ENCODE peak calls at places on chromosomes 3 and 15, in eight cellular contexts. H, U, A, I, M, K, Z and J are unnamed samples.
A peak's percentile ranks its signal among the peaks of the same experiment; 100 is the strongest.

GRCh38 chr3:34229871-34230270 is 431.4 kb downstream of the PDCD6IP start:
- DNase-seq in U (no peak), I (no peak), H (no peak), A (no peak), K (no peak), M (no peak), Z (no peak), J (no peak)

GRCh38 chr15:90011705-90012104 is 10.6 kb downstream of the ZNF710 start:
- DNase-seq in H (no peak), I (no peak), U (no peak), Z (no peak), A (no peak), M (no peak), K (no peak), J (no peak)

GRCh38 chr3:134363381-134363755 is 10.9 kb downstream of the AMOTL2 start:
- DNase-seq in A (peak; percentile 59), U (no peak), K (no peak), H (no peak), M (peak; percentile 35), I (no peak), Z (no peak), J (no peak)

GRCh38 chr3:13194285-13195209 is 121.3 kb upstream of the IQSEC1 start:
- DNase-seq in M (peak; percentile 34), A (peak; percentile 45), U (no peak), I (no peak), K (no peak), H (no peak), Z (no peak), J (no peak)

GRCh38 chr3:102307442-102307841 is 127.4 kb upstream of the ZPLD1 start:
- DNase-seq in A (peak; percentile 4), M (no peak), H (no peak), K (no peak), U (no peak), Z (no peak), I (no peak), J (no peak)

GRCh38 chr3:101762041-101762646 is 16.9 kb upstream of the NXPE3 start:
- DNase-seq in A (peak; percentile 21), H (no peak), K (no peak), I (no peak), Z (no peak), M (no peak), U (peak; percentile 30), J (no peak)

GRCh38 chr3:162391301-162391700 is 894.7 kb downstream of the OTOL1 start:
- DNase-seq in K (peak; percentile 74), Z (peak; percentile 56), M (no peak), H (no peak), A (peak; percentile 69), I (no peak), U (peak; percentile 80), J (no peak)

GRCh38 chr3:42501321-42501680 is 1.1 kb upstream of the VIPR1 start:
- DNase-seq in U (no peak), A (no peak), I (peak; percentile 15), H (no peak), K (no peak), M (peak; percentile 52), Z (no peak), J (no peak)

GRCh38 chr3:45446706-45447105 is 58.3 kb downstream of the LARS2 start:
- DNase-seq in I (no peak), Z (no peak), U (peak; percentile 45), A (peak; percentile 25), H (no peak), K (no peak), M (no peak), J (no peak)

GRCh38 chr3:40980467-40980866 is 218.8 kb upstream of the CTNNB1 start:
- DNase-seq in K (no peak), H (no peak), I (no peak), A (no peak), Z (no peak), U (no peak), M (no peak), J (no peak)

GRCh38 chr15:57340673-57341259 is 35.5 kb upstream of the CGNL1 start:
- DNase-seq in K (peak; percentile 56), A (peak; percentile 66), U (peak; percentile 81), M (no peak), H (peak; percentile 46), Z (peak; percentile 57), I (no peak), J (peak; percentile 72)

GRCh38 chr3:190108789-190109188 is 11.9 kb downstream of the P3H2 start:
- DNase-seq in I (no peak), M (no peak), Z (peak; percentile 26), U (peak; percentile 50), A (peak; percentile 49), H (no peak), K (no peak), J (peak; percentile 67)

GRCh38 chr3:144312702-144313101 is 341.1 kb downstream of the DIPK2A start:
- DNase-seq in Z (no peak), M (no peak), U (no peak), I (no peak), K (no peak), H (no peak), A (no peak), J (no peak)

GRCh38 chr3:151909720-151910405 is 36.4 kb downstream of the SUCNR1 start:
- DNase-seq in U (no peak), M (no peak), I (no peak), H (no peak), K (peak; percentile 60), Z (no peak), A (peak; percentile 76), J (no peak)

GRCh38 chr3:58422756-58423324 is 10.8 kb downstream of the PDHB start:
- DNase-seq in H (no peak), K (no peak), U (peak; percentile 32), Z (peak; percentile 7), I (no peak), M (no peak), A (peak; percentile 39), J (peak; percentile 48)

GRCh38 chr3:143429628-143430514 is 310.3 kb downstream of the CHST2 start:
- DNase-seq in K (no peak), A (peak; percentile 11), Z (no peak), U (no peak), I (no peak), M (no peak), H (no peak), J (no peak)

GRCh38 chr3:178663572-178663971 is 127.3 kb downstream of the KCNMB2 start:
- DNase-seq in Z (no peak), K (no peak), A (no peak), M (no peak), H (no peak), U (no peak), I (no peak), J (no peak)

GRCh38 chr15:57994468-57995154 is 70.9 kb downstream of the ALDH1A2 start:
- DNase-seq in A (peak; percentile 72), M (no peak), I (no peak), K (no peak), Z (no peak), U (no peak), H (no peak), J (no peak)

GRCh38 chr15:34358367-34358766 is 8.6 kb downstream of the LPCAT4 start:
- DNase-seq in U (peak; percentile 22), M (no peak), Z (no peak), A (no peak), I (no peak), K (peak; percentile 27), H (no peak), J (no peak)

GRCh38 chr3:112056451-112056929 is 22.0 kb downstream of the TMPRSS7 start:
- DNase-seq in K (peak; percentile 80), A (peak; percentile 79), H (no peak), U (peak; percentile 77), Z (peak; percentile 19), M (no peak), I (no peak), J (peak; percentile 21)

GRCh38 chr15:81380668-81381067 is 6.7 kb upstream of the TMC3 start:
- DNase-seq in K (no peak), H (no peak), U (no peak), Z (no peak), I (no peak), M (no peak), A (no peak), J (no peak)

GRCh38 chr15:64521726-64522164 is 61.4 kb downstream of the ZNF609 start:
- DNase-seq in K (no peak), I (no peak), Z (no peak), M (no peak), A (peak; percentile 69), U (peak; percentile 60), H (peak; percentile 63), J (peak; percentile 44)

GRCh38 chr15:42344763-42345162 is 14.5 kb upstream of the CAPN3 start:
- DNase-seq in M (no peak), A (peak; percentile 79), K (peak; percentile 85), U (peak; percentile 96), H (no peak), I (no peak), Z (peak; percentile 6), J (peak; percentile 71)

GRCh38 chr3:150582620-150583019 is 20.5 kb upstream of the SELENOT start:
- DNase-seq in U (no peak), H (no peak), I (no peak), Z (no peak), K (no peak), A (no peak), M (no peak), J (no peak)

GRCh38 chr3:57951106-57951882 is 56.9 kb upstream of the FLNB start:
- DNase-seq in H (peak; percentile 51), A (peak; percentile 94), M (peak; percentile 54), Z (peak; percentile 88), K (peak; percentile 90), U (peak; percentile 85), I (no peak), J (peak; percentile 81)

GRCh38 chr15:61182955-61183354 is 46.1 kb downstream of the RORA start:
- DNase-seq in U (no peak), K (no peak), H (no peak), M (no peak), A (no peak), Z (no peak), I (no peak), J (peak; percentile 5)

GRCh38 chr15:99998661-99999101 is 265.4 kb upstream of the LYSMD4 start:
- DNase-seq in I (no peak), K (no peak), M (peak; percentile 51), Z (no peak), A (no peak), U (no peak), H (peak; percentile 17), J (no peak)

GRCh38 chr3:149706905-149707304 is 45.4 kb downstream of the COMMD2 start:
- DNase-seq in I (no peak), Z (no peak), U (peak; percentile 56), H (no peak), K (no peak), M (no peak), A (no peak), J (no peak)

GRCh38 chr15:45616901-45617323 is 17.9 kb upstream of the SQOR start:
- DNase-seq in Z (no peak), M (no peak), A (no peak), I (no peak), U (no peak), H (peak; percentile 51), K (no peak), J (peak; percentile 57)

GRCh38 chr3:172467170-172467824 is 19.0 kb upstream of the GHSR start:
- DNase-seq in A (peak; percentile 67), H (peak; percentile 38), I (no peak), K (peak; percentile 88), U (peak; percentile 72), M (no peak), Z (peak; percentile 62), J (peak; percentile 99)

GRCh38 chr15:27771892-27772291 is 327.2 kb downstream of the OCA2 start:
- DNase-seq in A (no peak), M (no peak), U (no peak), K (no peak), H (no peak), Z (no peak), I (no peak), J (no peak)

GRCh38 chr15:85727068-85727467 is 67.7 kb downstream of the KLHL25 start:
- DNase-seq in H (no peak), A (peak; percentile 73), U (peak; percentile 53), M (no peak), K (peak; percentile 34), Z (no peak), I (no peak), J (peak; percentile 18)

GRCh38 chr3:72279068-72279598 is 494.2 kb upstream of the PROK2 start:
- DNase-seq in U (no peak), H (no peak), M (no peak), Z (no peak), K (no peak), I (no peak), A (no peak), J (no peak)